ENCODE peak calls at places on chromosomes 4 and X, in eight cellular contexts. One of them, this sample, is unnamed.

GRCh38 chrX:154006965-154007364 is 12.7 kb downstream of the IRAK1 start:
- DNase-seq in hepatic stellate cell: no peak
- DNase-seq in activated CD8-positive, alpha-beta memory T cell treated with anti-CD3 and anti-CD28 coated beads, Interleukin-2, amount 50 U/mL, for 48 hours: no peak
- DNase-seq in mesenchymal stem cell: no peak
- DNase-seq in endothelial cell: no peak
- DNase-seq in CD4-positive, alpha-beta T cell: no peak
- DNase-seq in Right ventricle myocardium superior: no peak
- DNase-seq in thoracic aorta: no peak
- DNase-seq in this sample: no peak

GRCh38 chr4:2806392-2807355 is 13.8 kb downstream of the SH3BP2 start:
- DNase-seq in hepatic stellate cell: no peak
- DNase-seq in activated CD8-positive, alpha-beta memory T cell treated with anti-CD3 and anti-CD28 coated beads, Interleukin-2, amount 50 U/mL, for 48 hours: no peak
- DNase-seq in mesenchymal stem cell: no peak
- DNase-seq in endothelial cell: no peak
- DNase-seq in CD4-positive, alpha-beta T cell: no peak
- DNase-seq in Right ventricle myocardium superior: peak
- DNase-seq in thoracic aorta: no peak
- DNase-seq in this sample: no peak

GRCh38 chr4:128364565-128364964 is 77.0 kb upstream of the PGRMC2 start:
- DNase-seq in hepatic stellate cell: no peak
- DNase-seq in activated CD8-positive, alpha-beta memory T cell treated with anti-CD3 and anti-CD28 coated beads, Interleukin-2, amount 50 U/mL, for 48 hours: no peak
- DNase-seq in mesenchymal stem cell: peak
- DNase-seq in endothelial cell: no peak
- DNase-seq in CD4-positive, alpha-beta T cell: no peak
- DNase-seq in Right ventricle myocardium superior: no peak
- DNase-seq in thoracic aorta: no peak
- DNase-seq in this sample: no peak

GRCh38 chrX:73922856-73923429 is 359.9 kb downstream of the CHIC1 start:
- DNase-seq in hepatic stellate cell: no peak
- DNase-seq in activated CD8-positive, alpha-beta memory T cell treated with anti-CD3 and anti-CD28 coated beads, Interleukin-2, amount 50 U/mL, for 48 hours: no peak
- DNase-seq in mesenchymal stem cell: no peak
- DNase-seq in endothelial cell: no peak
- DNase-seq in CD4-positive, alpha-beta T cell: no peak
- DNase-seq in Right ventricle myocardium superior: no peak
- DNase-seq in thoracic aorta: no peak
- DNase-seq in this sample: no peak

GRCh38 chr4:25861951-25862410 is 807 bp downstream of the SEL1L3 start:
- DNase-seq in hepatic stellate cell: peak
- DNase-seq in activated CD8-positive, alpha-beta memory T cell treated with anti-CD3 and anti-CD28 coated beads, Interleukin-2, amount 50 U/mL, for 48 hours: peak
- DNase-seq in mesenchymal stem cell: peak
- DNase-seq in endothelial cell: peak
- DNase-seq in CD4-positive, alpha-beta T cell: no peak
- DNase-seq in Right ventricle myocardium superior: no peak
- DNase-seq in thoracic aorta: no peak
- DNase-seq in this sample: peak

GRCh38 chr4:183300660-183301059 is 19.4 kb downstream of the CLDN22 start:
- DNase-seq in hepatic stellate cell: no peak
- DNase-seq in activated CD8-positive, alpha-beta memory T cell treated with anti-CD3 and anti-CD28 coated beads, Interleukin-2, amount 50 U/mL, for 48 hours: no peak
- DNase-seq in mesenchymal stem cell: no peak
- DNase-seq in endothelial cell: no peak
- DNase-seq in CD4-positive, alpha-beta T cell: no peak
- DNase-seq in Right ventricle myocardium superior: no peak
- DNase-seq in thoracic aorta: no peak
- DNase-seq in this sample: no peak

GRCh38 chr4:101527186-101527585 is 179.9 kb upstream of the PPP3CA start:
- DNase-seq in hepatic stellate cell: no peak
- DNase-seq in activated CD8-positive, alpha-beta memory T cell treated with anti-CD3 and anti-CD28 coated beads, Interleukin-2, amount 50 U/mL, for 48 hours: peak
- DNase-seq in mesenchymal stem cell: no peak
- DNase-seq in endothelial cell: no peak
- DNase-seq in CD4-positive, alpha-beta T cell: peak
- DNase-seq in Right ventricle myocardium superior: no peak
- DNase-seq in thoracic aorta: no peak
- DNase-seq in this sample: no peak

GRCh38 chr4:104491396-104491821 is 3.3 kb downstream of the CXXC4 start:
- DNase-seq in hepatic stellate cell: peak
- DNase-seq in activated CD8-positive, alpha-beta memory T cell treated with anti-CD3 and anti-CD28 coated beads, Interleukin-2, amount 50 U/mL, for 48 hours: peak
- DNase-seq in mesenchymal stem cell: peak
- DNase-seq in endothelial cell: peak
- DNase-seq in CD4-positive, alpha-beta T cell: peak
- DNase-seq in Right ventricle myocardium superior: peak
- DNase-seq in thoracic aorta: no peak
- DNase-seq in this sample: peak

GRCh38 chrX:12994321-12994720 is 19.4 kb downstream of the TMSB4X start:
- DNase-seq in hepatic stellate cell: no peak
- DNase-seq in activated CD8-positive, alpha-beta memory T cell treated with anti-CD3 and anti-CD28 coated beads, Interleukin-2, amount 50 U/mL, for 48 hours: no peak
- DNase-seq in mesenchymal stem cell: no peak
- DNase-seq in endothelial cell: no peak
- DNase-seq in CD4-positive, alpha-beta T cell: no peak
- DNase-seq in Right ventricle myocardium superior: no peak
- DNase-seq in thoracic aorta: no peak
- DNase-seq in this sample: no peak

GRCh38 chr4:142534994-142535393 is 311.1 kb downstream of the INPP4B start:
- DNase-seq in hepatic stellate cell: peak
- DNase-seq in activated CD8-positive, alpha-beta memory T cell treated with anti-CD3 and anti-CD28 coated beads, Interleukin-2, amount 50 U/mL, for 48 hours: no peak
- DNase-seq in mesenchymal stem cell: peak
- DNase-seq in endothelial cell: no peak
- DNase-seq in CD4-positive, alpha-beta T cell: no peak
- DNase-seq in Right ventricle myocardium superior: no peak
- DNase-seq in thoracic aorta: no peak
- DNase-seq in this sample: no peak

GRCh38 chr4:70997068-70997467 is 3.6 kb downstream of the DCK start:
- DNase-seq in hepatic stellate cell: no peak
- DNase-seq in activated CD8-positive, alpha-beta memory T cell treated with anti-CD3 and anti-CD28 coated beads, Interleukin-2, amount 50 U/mL, for 48 hours: no peak
- DNase-seq in mesenchymal stem cell: no peak
- DNase-seq in endothelial cell: no peak
- DNase-seq in CD4-positive, alpha-beta T cell: no peak
- DNase-seq in Right ventricle myocardium superior: no peak
- DNase-seq in thoracic aorta: no peak
- DNase-seq in this sample: no peak

GRCh38 chrX:31423575-31424284 is 351.9 kb upstream of the FTHL17 start:
- DNase-seq in hepatic stellate cell: peak
- DNase-seq in activated CD8-positive, alpha-beta memory T cell treated with anti-CD3 and anti-CD28 coated beads, Interleukin-2, amount 50 U/mL, for 48 hours: no peak
- DNase-seq in mesenchymal stem cell: peak
- DNase-seq in endothelial cell: peak
- DNase-seq in CD4-positive, alpha-beta T cell: no peak
- DNase-seq in Right ventricle myocardium superior: no peak
- DNase-seq in thoracic aorta: no peak
- DNase-seq in this sample: peak

GRCh38 chrX:38379088-38379487 is 26.7 kb downstream of the OTC start:
- DNase-seq in hepatic stellate cell: no peak
- DNase-seq in activated CD8-positive, alpha-beta memory T cell treated with anti-CD3 and anti-CD28 coated beads, Interleukin-2, amount 50 U/mL, for 48 hours: no peak
- DNase-seq in mesenchymal stem cell: no peak
- DNase-seq in endothelial cell: no peak
- DNase-seq in CD4-positive, alpha-beta T cell: no peak
- DNase-seq in Right ventricle myocardium superior: no peak
- DNase-seq in thoracic aorta: no peak
- DNase-seq in this sample: no peak

GRCh38 chrX:108168961-108169740 is 77.6 kb downstream of the ATG4A start:
- DNase-seq in hepatic stellate cell: no peak
- DNase-seq in activated CD8-positive, alpha-beta memory T cell treated with anti-CD3 and anti-CD28 coated beads, Interleukin-2, amount 50 U/mL, for 48 hours: no peak
- DNase-seq in mesenchymal stem cell: no peak
- DNase-seq in endothelial cell: no peak
- DNase-seq in CD4-positive, alpha-beta T cell: no peak
- DNase-seq in Right ventricle myocardium superior: no peak
- DNase-seq in thoracic aorta: no peak
- DNase-seq in this sample: no peak

GRCh38 chr4:123479944-123480343 is 83.3 kb downstream of the SPRY1 start:
- DNase-seq in hepatic stellate cell: no peak
- DNase-seq in activated CD8-positive, alpha-beta memory T cell treated with anti-CD3 and anti-CD28 coated beads, Interleukin-2, amount 50 U/mL, for 48 hours: no peak
- DNase-seq in mesenchymal stem cell: peak
- DNase-seq in endothelial cell: no peak
- DNase-seq in CD4-positive, alpha-beta T cell: no peak
- DNase-seq in Right ventricle myocardium superior: no peak
- DNase-seq in thoracic aorta: no peak
- DNase-seq in this sample: peak

GRCh38 chrX:20374450-20374849 is 107.7 kb upstream of the RPS6KA3 start:
- DNase-seq in hepatic stellate cell: no peak
- DNase-seq in activated CD8-positive, alpha-beta memory T cell treated with anti-CD3 and anti-CD28 coated beads, Interleukin-2, amount 50 U/mL, for 48 hours: no peak
- DNase-seq in mesenchymal stem cell: no peak
- DNase-seq in endothelial cell: no peak
- DNase-seq in CD4-positive, alpha-beta T cell: no peak
- DNase-seq in Right ventricle myocardium superior: no peak
- DNase-seq in thoracic aorta: no peak
- DNase-seq in this sample: no peak

GRCh38 chrX:107537815-107538214 is 88.4 kb downstream of the FRMPD3 start:
- DNase-seq in hepatic stellate cell: no peak
- DNase-seq in activated CD8-positive, alpha-beta memory T cell treated with anti-CD3 and anti-CD28 coated beads, Interleukin-2, amount 50 U/mL, for 48 hours: no peak
- DNase-seq in mesenchymal stem cell: peak
- DNase-seq in endothelial cell: peak
- DNase-seq in CD4-positive, alpha-beta T cell: peak
- DNase-seq in Right ventricle myocardium superior: no peak
- DNase-seq in thoracic aorta: no peak
- DNase-seq in this sample: peak

GRCh38 chr4:78937837-78938236 is 1.4 kb downstream of the PAQR3 start:
- DNase-seq in hepatic stellate cell: no peak
- DNase-seq in activated CD8-positive, alpha-beta memory T cell treated with anti-CD3 and anti-CD28 coated beads, Interleukin-2, amount 50 U/mL, for 48 hours: no peak
- DNase-seq in mesenchymal stem cell: peak
- DNase-seq in endothelial cell: no peak
- DNase-seq in CD4-positive, alpha-beta T cell: no peak
- DNase-seq in Right ventricle myocardium superior: no peak
- DNase-seq in thoracic aorta: no peak
- DNase-seq in this sample: no peak

GRCh38 chr4:98828801-98829200 is 100.1 kb downstream of the EIF4E start:
- DNase-seq in hepatic stellate cell: no peak
- DNase-seq in activated CD8-positive, alpha-beta memory T cell treated with anti-CD3 and anti-CD28 coated beads, Interleukin-2, amount 50 U/mL, for 48 hours: no peak
- DNase-seq in mesenchymal stem cell: no peak
- DNase-seq in endothelial cell: no peak
- DNase-seq in CD4-positive, alpha-beta T cell: no peak
- DNase-seq in Right ventricle myocardium superior: no peak
- DNase-seq in thoracic aorta: no peak
- DNase-seq in this sample: no peak

This sample was measured in H4.